ENCODE peak calls at places on chromosomes 16 and 17, in four cellular contexts. C is body of pancreas, X is RWPE2, A is uterus. N is an unnamed sample.

GRCh38 chr17:39813631-39814030 is 50.5 kb downstream of the IKZF3 start:
- DNase-seq in C (no peak), X (no peak), A (no peak), N (peak; percentile 46)

GRCh38 chr17:55674107-55674506 is 48.6 kb downstream of the TMEM100 start:
- DNase-seq in C (no peak), X (no peak), A (no peak), N (no peak)

GRCh38 chr17:7196651-7197050 is 17.5 kb upstream of the ASGR1 start:
- DNase-seq in C (no peak), X (no peak), A (no peak), N (no peak)

GRCh38 chr17:77127735-77128361 is 12.9 kb upstream of the SEC14L1 start:
- DNase-seq in C (peak; percentile 86), X (no peak), A (no peak), N (peak; percentile 76)

GRCh38 chr16:21203155-21203797 is 8.1 kb downstream of the ZP2 start:
- DNase-seq in C (no peak), X (no peak), A (no peak), N (peak; percentile 89)

GRCh38 chr17:68450391-68450790 is 6.9 kb downstream of the WIPI1 start:
- DNase-seq in C (no peak), X (no peak), A (no peak), N (no peak)

GRCh38 chr17:64599187-64599676 is 62.9 kb downstream of the SMURF2 start:
- DNase-seq in C (no peak), X (no peak), A (no peak), N (peak; percentile 40)

GRCh38 chr17:81025065-81025751 is 9.7 kb upstream of the BAIAP2 start:
- DNase-seq in C (no peak), X (no peak), A (no peak), N (no peak)

GRCh38 chr17:3914319-3914685 is 2.0 kb downstream of the P2RX1 start:
- DNase-seq in C (no peak), X (no peak), A (no peak), N (no peak)

GRCh38 chr16:1876468-1876867 is 4.5 kb upstream of the MEIOB start:
- DNase-seq in C (no peak), X (no peak), A (no peak), N (peak; percentile 85)

GRCh38 chr17:40331743-40332641 is 23.0 kb downstream of the RARA start:
- DNase-seq in C (peak; percentile 92), X (no peak), A (peak; percentile 93), N (no peak)

GRCh38 chr16:88287219-88287618 is 95.5 kb upstream of the ZNF469 start:
- DNase-seq in C (no peak), X (no peak), A (no peak), N (peak; percentile 66)

GRCh38 chr17:45013021-45013997 is 38.1 kb downstream of the DCAKD start:
- DNase-seq in C (no peak), X (no peak), A (peak; percentile 24), N (no peak)

GRCh38 chr17:65926599-65926998 is 265.3 kb downstream of the CEP112 start:
- DNase-seq in C (no peak), X (no peak), A (no peak), N (no peak)

GRCh38 chr17:2433696-2434095 is 32.8 kb upstream of the MNT start:
- DNase-seq in C (no peak), X (no peak), A (no peak), N (no peak)

GRCh38 chr16:47713225-47713595 is 252.1 kb downstream of the PHKB start:
- DNase-seq in C (no peak), X (no peak), A (no peak), N (no peak)

GRCh38 chr17:79045830-79046500 is 22.0 kb downstream of the C1QTNF1 start:
- DNase-seq in C (peak; percentile 74), X (no peak), A (peak; percentile 79), N (peak; percentile 64)

GRCh38 chr16:787978-788398 is at the start of gene RPUSD1:
- DNase-seq in C (peak; percentile 30), X (no peak), A (no peak), N (no peak)

GRCh38 chr16:51577621-51578303 is 426.7 kb upstream of the SALL1 start:
- DNase-seq in C (no peak), X (peak; percentile 72), A (no peak), N (no peak)

DNA sequence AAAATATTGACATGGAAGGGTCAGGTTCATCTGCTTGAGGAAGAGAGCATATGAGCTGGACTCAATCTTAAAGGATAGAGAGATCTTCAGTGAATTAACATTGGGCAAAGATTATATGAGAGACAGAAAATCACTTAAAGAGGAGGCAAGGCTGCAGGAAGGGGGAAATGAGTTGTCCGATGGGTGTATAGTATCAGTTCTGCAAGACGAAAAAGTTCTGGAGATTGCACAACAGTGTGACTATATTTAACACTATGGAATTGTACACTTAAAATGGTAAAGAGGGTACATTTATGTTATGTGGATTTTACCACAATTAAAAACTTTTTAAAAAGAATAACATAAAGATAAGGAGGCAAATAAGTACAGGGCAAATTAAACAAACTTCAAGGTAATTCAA is 80.7 kb downstream of the HELZ start:
- DNase-seq in C (no peak), X (no peak), A (no peak), N (no peak)
- H3K27ac ChIP-seq in C (no peak overlapping the region), X (no peak overlapping the region), A (no peak overlapping the region), N (no peak overlapping the region)

DNA sequence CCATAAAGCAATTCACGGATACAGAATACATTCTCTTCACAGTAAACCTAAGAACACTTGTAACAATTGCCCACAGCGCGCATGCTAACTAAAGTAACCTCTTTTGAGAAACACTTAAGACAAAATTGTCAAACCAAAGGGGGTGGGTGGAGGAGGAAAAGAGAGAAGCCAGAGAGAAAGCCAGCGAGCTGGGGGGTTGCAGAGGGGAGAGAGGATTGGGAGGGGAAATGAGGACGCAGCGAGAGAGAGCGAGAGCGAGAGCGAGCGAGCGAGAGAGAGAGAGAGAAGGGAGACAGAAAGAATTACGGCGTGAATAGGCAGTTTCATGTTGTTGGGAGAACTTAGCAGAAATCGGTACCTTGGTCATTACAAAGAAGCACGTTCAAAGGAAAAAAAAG is 1.6 kb upstream of the HOXB7 start:
- DNase-seq in C (no peak), X (no peak), A (no peak), N (no peak)
- H3K4me3 ChIP-seq in C (no peak overlapping the region), X (peak overlapping the region; percentile 35), A (no peak overlapping the region), N (peak overlapping the region; percentile 25)

GRCh38 chr16:50267151-50267631 is 840 bp downstream of the ADCY7 start:
- DNase-seq in C (no peak), X (peak; percentile 59), A (no peak), N (no peak)

GRCh38 chr16:50266337-50267091 is at the start of gene ADCY7:
- DNase-seq in C (peak; percentile 36), X (peak; percentile 79), A (peak; percentile 45), N (peak; percentile 81)

GRCh38 chr16:50263940-50264929 is 2.1 kb upstream of the ADCY7 start:
- DNase-seq in C (no peak), X (no peak), A (no peak), N (no peak)

GRCh38 chr16:50265716-50266336 is 525 bp upstream of the ADCY7 start:
- DNase-seq in C (no peak), X (peak; percentile 45), A (no peak), N (no peak)

GRCh38 chr16:50265260-50265659 is 1.1 kb upstream of the ADCY7 start:
- DNase-seq in C (peak; percentile 67), X (peak; percentile 33), A (no peak), N (peak; percentile 49)
- H3K4me1 ChIP-seq in C (no peaks in the 10 kb centered on the region), X (peaks cover 12% of the 10 kb centered on the region), A (peaks cover 10% of the 10 kb centered on the region), N (no peaks in the 10 kb centered on the region)

DNA sequence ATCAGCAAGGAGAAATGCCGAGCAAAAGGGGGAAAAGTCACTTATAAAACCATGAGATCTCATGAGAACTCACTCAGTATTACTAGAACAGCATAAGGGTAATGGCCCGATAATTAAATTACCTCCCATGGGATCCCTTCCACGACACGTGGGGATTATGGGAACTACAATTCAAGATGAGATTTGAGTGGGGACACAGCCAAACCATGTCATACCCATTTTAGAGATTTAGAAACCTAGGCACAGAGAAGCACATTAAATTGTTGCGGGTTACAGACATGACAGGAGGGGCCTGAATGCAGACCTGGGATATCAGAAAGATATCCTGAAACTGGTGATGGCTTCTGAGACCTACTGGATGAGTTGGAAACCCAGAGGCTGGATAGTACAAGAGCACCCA is 20.1 kb downstream of the ARHGAP17 start:
- DNase-seq in C (no peak), X (no peak), A (no peak), N (no peak)
- H3K27ac ChIP-seq in C (no peak overlapping the region), X (peak overlapping the region; percentile 87), A (no peak overlapping the region), N (peak overlapping the region; percentile 72)

GRCh38 chr16:10387378-10387681 is 1.5 kb downstream of the ATF7IP2 start:
- DNase-seq in C (no peak), X (no peak), A (no peak), N (no peak)
- H3K4me3 ChIP-seq in C (no peak overlapping the region), X (no peak overlapping the region), A (peak overlapping the region; percentile 40), N (no peak overlapping the region)

GRCh38 chr17:57470906-57471305 is 214.6 kb downstream of the MSI2 start:
- DNase-seq in C (no peak), X (no peak), A (no peak), N (no peak)
- H3K4me1 ChIP-seq in C (peaks cover 8% of the 10 kb centered on the region), X (no peaks in the 10 kb centered on the region), A (no peaks in the 10 kb centered on the region), N (no peaks in the 10 kb centered on the region)